ENCODE peak calls at places on chromosome 3, in eight cellular contexts. B is IMR-90; D is DND-41; J is tibial artery; K is uterus; S is HepG2; C is CD8-positive, alpha-beta memory T cell; W is lung. E is an unnamed sample.

GRCh38 chr3:145182196-145182911 is 978.6 kb downstream of the PLOD2 start:
- DNase-seq in B (no peak), D (no peak), J (no peak), K (no peak), S (no peak), C (no peak), W (no peak), E (no peak)

GRCh38 chr3:45984331-45985312 is 11.0 kb downstream of the FYCO1 start:
- DNase-seq in B (peak; percentile 76), D (no peak), J (no peak), K (peak; percentile 57), S (no peak), C (no peak), W (no peak), E (no peak)

GRCh38 chr3:60144071-60144470 is 1094.2 kb upstream of the CFAP20DC start:
- DNase-seq in B (no peak), D (no peak), J (no peak), K (no peak), S (no peak), C (no peak), W (no peak), E (no peak)

GRCh38 chr3:141996437-141996836 is 120.0 kb downstream of the ATP1B3 start:
- DNase-seq in B (no peak), D (no peak), J (no peak), K (no peak), S (no peak), C (no peak), W (no peak), E (no peak)

GRCh38 chr3:143314291-143315093 is 194.9 kb downstream of the CHST2 start:
- DNase-seq in B (no peak), D (no peak), J (no peak), K (no peak), S (no peak), C (no peak), W (no peak), E (no peak)

GRCh38 chr3:169091196-169091595 is 572.3 kb downstream of the MECOM start:
- DNase-seq in B (peak; percentile 76), D (no peak), J (no peak), K (no peak), S (no peak), C (no peak), W (no peak), E (peak; percentile 77)

GRCh38 chr3:81891056-81891455 is 129.6 kb upstream of the GBE1 start:
- DNase-seq in B (no peak), D (peak; percentile 29), J (no peak), K (no peak), S (no peak), C (no peak), W (no peak), E (no peak)

GRCh38 chr3:64355473-64355872 is 130.2 kb upstream of the PRICKLE2 start:
- DNase-seq in B (peak; percentile 67), D (no peak), J (no peak), K (peak; percentile 40), S (no peak), C (no peak), W (no peak), E (peak; percentile 47)

GRCh38 chr3:10376353-10376752 is 55.4 kb upstream of the SEC13 start:
- DNase-seq in B (no peak), D (no peak), J (no peak), K (no peak), S (no peak), C (no peak), W (no peak), E (no peak)

GRCh38 chr3:125123455-125123854 is 67.7 kb upstream of the HEG1 start:
- DNase-seq in B (no peak), D (no peak), J (no peak), K (no peak), S (no peak), C (no peak), W (no peak), E (peak; percentile 59)

GRCh38 chr3:72142028-72142427 is 357.1 kb upstream of the PROK2 start:
- DNase-seq in B (no peak), D (no peak), J (no peak), K (no peak), S (no peak), C (no peak), W (no peak), E (no peak)

GRCh38 chr3:102206506-102207145 is 228.2 kb upstream of the ZPLD1 start:
- DNase-seq in B (peak; percentile 79), D (no peak), J (peak; percentile 94), K (peak; percentile 85), S (no peak), C (no peak), W (peak; percentile 88), E (peak; percentile 66)

GRCh38 chr3:124117486-124117885 is 125.6 kb upstream of the ROPN1 start:
- DNase-seq in B (peak; percentile 82), D (no peak), J (peak; percentile 51), K (peak; percentile 52), S (no peak), C (no peak), W (no peak), E (peak; percentile 82)

GRCh38 chr3:108472011-108472591 is 38.3 kb downstream of the MYH15 start:
- DNase-seq in B (peak; percentile 95), D (no peak), J (no peak), K (no peak), S (no peak), C (no peak), W (no peak), E (peak; percentile 92)

GRCh38 chr3:178677961-178678360 is 141.7 kb downstream of the KCNMB2 start:
- DNase-seq in B (no peak), D (no peak), J (no peak), K (no peak), S (no peak), C (no peak), W (no peak), E (no peak)

GRCh38 chr3:71010731-71011455 is 572.6 kb downstream of the FOXP1 start:
- DNase-seq in B (peak; percentile 31), D (peak; percentile 45), J (no peak), K (no peak), S (no peak), C (no peak), W (no peak), E (no peak)

GRCh38 chr3:134644731-134645514 is 5.9 kb downstream of the KY start:
- DNase-seq in B (no peak), D (no peak), J (no peak), K (no peak), S (no peak), C (no peak), W (no peak), E (no peak)

GRCh38 chr3:18335202-18335601 is 89.9 kb downstream of the SATB1 start:
- DNase-seq in B (no peak), D (no peak), J (no peak), K (no peak), S (no peak), C (no peak), W (no peak), E (no peak)

GRCh38 chr3:184937611-184938010 is 125.6 kb downstream of the VPS8 start:
- DNase-seq in B (no peak), D (no peak), J (no peak), K (no peak), S (peak; percentile 1), C (no peak), W (no peak), E (no peak)

GRCh38 chr3:37885831-37886230 is 24.2 kb downstream of the CTDSPL start:
- DNase-seq in B (no peak), D (no peak), J (no peak), K (no peak), S (no peak), C (no peak), W (no peak), E (no peak)

DNA sequence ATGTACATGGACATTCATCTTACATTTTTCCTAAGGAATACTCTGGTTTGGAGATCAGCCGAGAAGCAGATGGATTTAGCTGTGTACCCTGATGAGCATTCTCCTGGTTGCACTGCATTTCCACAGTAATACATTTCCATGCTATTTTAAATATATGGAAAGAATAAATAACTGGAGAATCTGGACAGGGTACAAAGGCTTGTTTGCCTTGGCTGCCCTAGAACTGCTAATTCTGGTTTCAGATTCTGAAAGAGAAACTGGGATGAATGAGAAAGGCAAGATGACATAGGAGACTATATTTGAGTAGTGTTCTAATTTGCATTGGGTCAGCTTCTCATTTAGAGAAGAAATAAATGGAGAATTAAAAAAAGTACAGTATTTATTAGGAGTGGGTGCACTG is 190.8 kb upstream of the FAM3D start:
- DNase-seq in B (no peak), D (no peak), J (no peak), K (no peak), S (no peak), C (no peak), W (no peak), E (no peak)
- H3K4me1 ChIP-seq in B (no peaks in the 10 kb centered on the region), D (no peaks in the 10 kb centered on the region), J (peaks cover 16% of the 10 kb centered on the region), K (no peaks in the 10 kb centered on the region), S (no peaks in the 10 kb centered on the region), C (no peaks in the 10 kb centered on the region), W (no peaks in the 10 kb centered on the region), E (no peaks in the 10 kb centered on the region)

DNA sequence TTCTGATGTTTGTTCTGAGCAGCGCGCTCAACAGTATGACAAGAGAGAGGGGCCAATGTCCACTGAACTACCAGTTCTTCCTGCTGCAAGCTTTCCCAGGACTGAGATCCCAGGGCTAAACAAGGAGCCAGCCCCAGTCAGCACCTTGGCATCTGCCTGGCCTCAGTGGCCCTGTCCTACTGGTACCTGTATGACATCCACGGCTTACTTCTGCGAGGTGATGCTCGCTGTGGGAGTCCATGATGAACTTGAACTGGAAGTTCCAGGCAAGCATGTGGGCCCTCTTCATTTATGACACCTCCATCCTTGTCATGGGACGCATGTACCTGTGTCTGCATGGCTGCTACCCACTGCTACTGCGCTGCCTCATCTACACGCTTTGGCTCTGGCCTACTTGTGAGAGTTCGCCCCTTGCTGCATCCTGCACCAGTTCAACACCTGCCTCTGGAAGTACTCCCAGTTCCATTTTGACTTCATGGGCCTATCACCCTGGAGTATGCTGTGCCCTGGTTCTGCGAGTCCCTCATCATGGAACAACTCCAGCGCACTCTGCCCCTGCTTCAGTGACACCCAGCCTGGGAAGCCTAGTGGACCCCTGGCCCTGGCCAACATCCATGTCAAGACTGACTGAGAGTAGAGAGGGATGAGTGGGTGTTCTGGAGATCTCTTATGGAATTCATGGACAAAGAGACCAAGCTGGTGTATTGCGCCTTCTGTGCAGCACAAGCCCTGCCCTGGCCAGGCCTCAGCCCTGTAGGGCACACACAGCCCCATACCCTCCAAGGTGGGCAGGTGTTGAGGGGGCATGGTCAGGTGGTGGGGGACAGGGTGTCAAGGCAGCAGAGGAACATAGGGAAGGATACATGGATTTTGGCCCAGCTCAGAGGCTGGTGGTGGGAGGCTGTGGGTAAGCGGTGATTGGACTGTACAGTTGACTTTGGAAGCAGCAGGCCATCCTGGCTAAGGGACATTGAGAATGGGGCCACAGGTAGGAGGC is 246.8 kb downstream of the NLGN1 start:
- DNase-seq in B (no peak), D (no peak), J (no peak), K (no peak), S (no peak), C (no peak), W (no peak), E (no peak)
- H3K4me3 ChIP-seq in B (no peak overlapping the region), D (no peak overlapping the region), J (no peak overlapping the region), K (no peak overlapping the region), S (no peak overlapping the region), C (no peak overlapping the region), W (no peak overlapping the region), E (no peak overlapping the region)

GRCh38 chr3:192890348-192891335 is 27.0 kb downstream of the MB21D2 start:
- DNase-seq in B (no peak), D (no peak), J (no peak), K (no peak), S (no peak), C (no peak), W (no peak), E (no peak)
- H3K4me1 ChIP-seq in B (peaks cover 20% of the 10 kb centered on the region), D (no peaks in the 10 kb centered on the region), J (peaks cover 34% of the 10 kb centered on the region), K (no peaks in the 10 kb centered on the region), S (peaks cover 64% of the 10 kb centered on the region), C (peaks cover 9% of the 10 kb centered on the region), W (peaks cover 8% of the 10 kb centered on the region), E (peaks cover 71% of the 10 kb centered on the region)

GRCh38 chr3:12486001-12486400 is 1.7 kb downstream of the TSEN2 start:
- DNase-seq in B (no peak), D (no peak), J (no peak), K (no peak), S (no peak), C (no peak), W (no peak), E (no peak)
- H3K4me3 ChIP-seq in B (no peak overlapping the region), D (peak overlapping the region; percentile 10), J (no peak overlapping the region), K (no peak overlapping the region), S (no peak overlapping the region), C (no peak overlapping the region), W (no peak overlapping the region), E (no peak overlapping the region)